ENCODE peak calls at places on chromosomes 2 and 18, in nine cellular contexts. One of them, this sample, is unnamed.
A peak's percentile ranks its signal among the peaks of the same experiment; 100 is the strongest.

GRCh38 chr2:60674524-60675165 is 81.4 kb upstream of the PAPOLG start:
- DNase-seq in activated CD4-positive, alpha-beta T cell treated with anti-CD3 and anti-CD28 coated beads, Interleukin-2, amount 10 ng/mL, durations not matched to agents 7 days and 5 days: peak; percentile 81
- DNase-seq in gastrocnemius medialis: peak; percentile 58
- DNase-seq in ACHN: peak; percentile 75
- DNase-seq in amygdala: peak; percentile 21
- DNase-seq in GM03348: peak; percentile 92
- DNase-seq in fibroblast of the conjunctiva: peak; percentile 30
- DNase-seq in HEK293T: peak; percentile 88
- DNase-seq in IMR-90: peak; percentile 57
- DNase-seq in this sample: peak; percentile 79

GRCh38 chr2:205994344-205994743 is 91.6 kb downstream of the INO80D start:
- DNase-seq in activated CD4-positive, alpha-beta T cell treated with anti-CD3 and anti-CD28 coated beads, Interleukin-2, amount 10 ng/mL, durations not matched to agents 7 days and 5 days: no peak
- DNase-seq in gastrocnemius medialis: no peak
- DNase-seq in ACHN: no peak
- DNase-seq in amygdala: no peak
- DNase-seq in GM03348: no peak
- DNase-seq in fibroblast of the conjunctiva: no peak
- DNase-seq in HEK293T: no peak
- DNase-seq in IMR-90: no peak
- DNase-seq in this sample: no peak

GRCh38 chr18:36284671-36285295 is 12.7 kb upstream of the FHOD3 start:
- DNase-seq in activated CD4-positive, alpha-beta T cell treated with anti-CD3 and anti-CD28 coated beads, Interleukin-2, amount 10 ng/mL, durations not matched to agents 7 days and 5 days: peak; percentile 61
- DNase-seq in gastrocnemius medialis: no peak
- DNase-seq in ACHN: peak; percentile 58
- DNase-seq in amygdala: no peak
- DNase-seq in GM03348: peak; percentile 67
- DNase-seq in fibroblast of the conjunctiva: peak; percentile 59
- DNase-seq in HEK293T: peak; percentile 78
- DNase-seq in IMR-90: peak; percentile 74
- DNase-seq in this sample: peak; percentile 75

GRCh38 chr2:236599059-236599458 is 29.4 kb downstream of the ACKR3 start:
- DNase-seq in activated CD4-positive, alpha-beta T cell treated with anti-CD3 and anti-CD28 coated beads, Interleukin-2, amount 10 ng/mL, durations not matched to agents 7 days and 5 days: no peak
- DNase-seq in gastrocnemius medialis: no peak
- DNase-seq in ACHN: no peak
- DNase-seq in amygdala: no peak
- DNase-seq in GM03348: no peak
- DNase-seq in fibroblast of the conjunctiva: no peak
- DNase-seq in HEK293T: no peak
- DNase-seq in IMR-90: no peak
- DNase-seq in this sample: no peak

GRCh38 chr2:37168217-37168981 is 11.6 kb upstream of the EIF2AK2 start:
- DNase-seq in activated CD4-positive, alpha-beta T cell treated with anti-CD3 and anti-CD28 coated beads, Interleukin-2, amount 10 ng/mL, durations not matched to agents 7 days and 5 days: peak; percentile 43
- DNase-seq in gastrocnemius medialis: no peak
- DNase-seq in ACHN: peak; percentile 64
- DNase-seq in amygdala: no peak
- DNase-seq in GM03348: peak; percentile 82
- DNase-seq in fibroblast of the conjunctiva: peak; percentile 31
- DNase-seq in HEK293T: peak; percentile 68
- DNase-seq in IMR-90: peak; percentile 55
- DNase-seq in this sample: peak; percentile 50

GRCh38 chr18:77608807-77609206 is 359.2 kb downstream of the GALR1 start:
- DNase-seq in activated CD4-positive, alpha-beta T cell treated with anti-CD3 and anti-CD28 coated beads, Interleukin-2, amount 10 ng/mL, durations not matched to agents 7 days and 5 days: no peak
- DNase-seq in gastrocnemius medialis: no peak
- DNase-seq in ACHN: no peak
- DNase-seq in amygdala: no peak
- DNase-seq in GM03348: no peak
- DNase-seq in fibroblast of the conjunctiva: no peak
- DNase-seq in HEK293T: no peak
- DNase-seq in IMR-90: no peak
- DNase-seq in this sample: no peak

GRCh38 chr18:8844721-8845148 is 139.4 kb downstream of the MTCL1 start:
- DNase-seq in activated CD4-positive, alpha-beta T cell treated with anti-CD3 and anti-CD28 coated beads, Interleukin-2, amount 10 ng/mL, durations not matched to agents 7 days and 5 days: no peak
- DNase-seq in gastrocnemius medialis: no peak
- DNase-seq in ACHN: peak; percentile 79
- DNase-seq in amygdala: no peak
- DNase-seq in GM03348: no peak
- DNase-seq in fibroblast of the conjunctiva: no peak
- DNase-seq in HEK293T: no peak
- DNase-seq in IMR-90: peak; percentile 46
- DNase-seq in this sample: no peak

GRCh38 chr2:28163028-28163427 is 229.6 kb upstream of the FOSL2 start:
- DNase-seq in activated CD4-positive, alpha-beta T cell treated with anti-CD3 and anti-CD28 coated beads, Interleukin-2, amount 10 ng/mL, durations not matched to agents 7 days and 5 days: no peak
- DNase-seq in gastrocnemius medialis: peak; percentile 87
- DNase-seq in ACHN: no peak
- DNase-seq in amygdala: no peak
- DNase-seq in GM03348: no peak
- DNase-seq in fibroblast of the conjunctiva: no peak
- DNase-seq in HEK293T: no peak
- DNase-seq in IMR-90: no peak
- DNase-seq in this sample: peak; percentile 82

GRCh38 chr2:169818241-169818640 is 6.5 kb downstream of the METTL5 start:
- DNase-seq in activated CD4-positive, alpha-beta T cell treated with anti-CD3 and anti-CD28 coated beads, Interleukin-2, amount 10 ng/mL, durations not matched to agents 7 days and 5 days: no peak
- DNase-seq in gastrocnemius medialis: no peak
- DNase-seq in ACHN: peak; percentile 19
- DNase-seq in amygdala: no peak
- DNase-seq in GM03348: no peak
- DNase-seq in fibroblast of the conjunctiva: no peak
- DNase-seq in HEK293T: no peak
- DNase-seq in IMR-90: no peak
- DNase-seq in this sample: no peak

GRCh38 chr2:66445076-66445724 is 10.3 kb downstream of the MEIS1 start:
- DNase-seq in activated CD4-positive, alpha-beta T cell treated with anti-CD3 and anti-CD28 coated beads, Interleukin-2, amount 10 ng/mL, durations not matched to agents 7 days and 5 days: no peak
- DNase-seq in gastrocnemius medialis: no peak
- DNase-seq in ACHN: peak; percentile 27
- DNase-seq in amygdala: no peak
- DNase-seq in GM03348: peak; percentile 40
- DNase-seq in fibroblast of the conjunctiva: no peak
- DNase-seq in HEK293T: no peak
- DNase-seq in IMR-90: no peak
- DNase-seq in this sample: no peak

GRCh38 chr18:23068692-23069305 is 66.5 kb upstream of the CABLES1 start:
- DNase-seq in activated CD4-positive, alpha-beta T cell treated with anti-CD3 and anti-CD28 coated beads, Interleukin-2, amount 10 ng/mL, durations not matched to agents 7 days and 5 days: no peak
- DNase-seq in gastrocnemius medialis: no peak
- DNase-seq in ACHN: no peak
- DNase-seq in amygdala: no peak
- DNase-seq in GM03348: no peak
- DNase-seq in fibroblast of the conjunctiva: no peak
- DNase-seq in HEK293T: no peak
- DNase-seq in IMR-90: no peak
- DNase-seq in this sample: no peak

GRCh38 chr18:13611058-13611615 is 115.2 kb downstream of the FAM210A start:
- DNase-seq in activated CD4-positive, alpha-beta T cell treated with anti-CD3 and anti-CD28 coated beads, Interleukin-2, amount 10 ng/mL, durations not matched to agents 7 days and 5 days: peak; percentile 20
- DNase-seq in gastrocnemius medialis: peak; percentile 38
- DNase-seq in ACHN: no peak
- DNase-seq in amygdala: no peak
- DNase-seq in GM03348: peak; percentile 43
- DNase-seq in fibroblast of the conjunctiva: no peak
- DNase-seq in HEK293T: no peak
- DNase-seq in IMR-90: peak; percentile 13
- DNase-seq in this sample: peak; percentile 38

GRCh38 chr2:162729469-162729868 is 109.1 kb downstream of the KCNH7 start:
- DNase-seq in activated CD4-positive, alpha-beta T cell treated with anti-CD3 and anti-CD28 coated beads, Interleukin-2, amount 10 ng/mL, durations not matched to agents 7 days and 5 days: no peak
- DNase-seq in gastrocnemius medialis: no peak
- DNase-seq in ACHN: no peak
- DNase-seq in amygdala: no peak
- DNase-seq in GM03348: no peak
- DNase-seq in fibroblast of the conjunctiva: no peak
- DNase-seq in HEK293T: no peak
- DNase-seq in IMR-90: no peak
- DNase-seq in this sample: no peak

GRCh38 chr2:10554961-10555809 is 107.1 kb upstream of the ODC1 start:
- DNase-seq in activated CD4-positive, alpha-beta T cell treated with anti-CD3 and anti-CD28 coated beads, Interleukin-2, amount 10 ng/mL, durations not matched to agents 7 days and 5 days: no peak
- DNase-seq in gastrocnemius medialis: no peak
- DNase-seq in ACHN: no peak
- DNase-seq in amygdala: no peak
- DNase-seq in GM03348: no peak
- DNase-seq in fibroblast of the conjunctiva: no peak
- DNase-seq in HEK293T: no peak
- DNase-seq in IMR-90: no peak
- DNase-seq in this sample: no peak

This sample was measured in myocyte.